ENCODE peak calls at places on chromosomes 12 and 14, in five cellular contexts. X, O, F, J and Z are unnamed samples.

GRCh38 chr12:39372929-39373328 is 70.0 kb downstream of the KIF21A start:
- DNase-seq in J (no peak), F (peak), O (no peak), X (no peak), Z (no peak)

GRCh38 chr12:49415426-49416040 is 48.3 kb downstream of the SPATS2 start:
- DNase-seq in F (peak), O (no peak), X (no peak), J (no peak), Z (peak)

GRCh38 chr14:22982477-22983245 is at the start of gene AJUBA:
- DNase-seq in J (peak), O (no peak), X (peak), F (peak), Z (peak)

GRCh38 chr12:127273621-127274020 is 993.3 kb upstream of the TMEM132C start:
- DNase-seq in X (no peak), J (no peak), F (no peak), O (no peak), Z (no peak)

GRCh38 chr12:111446631-111447570 is 41.2 kb downstream of the SH2B3 start:
- DNase-seq in J (no peak), O (no peak), X (no peak), F (no peak), Z (no peak)

GRCh38 chr12:68824597-68825250 is 16.7 kb downstream of the MDM2 start:
- DNase-seq in X (no peak), O (no peak), F (no peak), J (no peak), Z (no peak)

GRCh38 chr12:18837025-18837424 is 99.1 kb downstream of the CAPZA3 start:
- DNase-seq in F (no peak), O (no peak), X (no peak), J (no peak), Z (peak)

GRCh38 chr14:22268875-22269274 is 320.1 kb downstream of the DAD1 start:
- DNase-seq in X (no peak), F (no peak), J (no peak), O (no peak), Z (peak)

GRCh38 chr12:85179680-85180300 is 100.2 kb upstream of the ALX1 start:
- DNase-seq in J (no peak), X (no peak), F (no peak), O (no peak), Z (no peak)

GRCh38 chr12:88299567-88300101 is 157.5 kb downstream of the TMTC3 start:
- DNase-seq in F (no peak), J (no peak), X (no peak), O (no peak), Z (peak)

GRCh38 chr12:131223171-131223761 is 269.6 kb downstream of the ADGRD1 start:
- DNase-seq in O (no peak), F (no peak), J (no peak), X (no peak), Z (no peak)

GRCh38 chr14:87901652-87902051 is 91.3 kb downstream of the GALC start:
- DNase-seq in O (no peak), F (no peak), J (no peak), X (no peak), Z (no peak)

GRCh38 chr14:49950275-49951250 is 57.7 kb downstream of the ARF6 start:
- DNase-seq in X (no peak), F (no peak), O (no peak), J (no peak), Z (no peak)